ENCODE peak calls at places on chromosome 21, in seven cellular contexts. J, R, E, M, I, A and O are unnamed samples. For H3K4me1 and H3K36me3, the result is how much of the 10 kb centered on the place peaks cover.

GRCh38 chr21:34544032-34544496 is 32.1 kb upstream of the KCNE1 start:
- DNase-seq in J (peak), R (peak), E (peak), M (no peak), I (peak), A (peak), O (peak)

GRCh38 chr21:23861908-23862504 is 1745.3 kb downstream of the MRPL39 start:
- DNase-seq in J (no peak), R (no peak), E (no peak), M (no peak), I (no peak), A (no peak), O (no peak)

GRCh38 chr21:36075953-36076352 is 6.1 kb downstream of the CBR1 start:
- DNase-seq in J (no peak), R (no peak), E (no peak), M (no peak), I (no peak), A (no peak), O (no peak)

GRCh38 chr21:28615276-28615675 is 377.4 kb downstream of the LTN1 start:
- DNase-seq in J (no peak), R (no peak), E (no peak), M (no peak), I (no peak), A (no peak), O (no peak)

GRCh38 chr21:45900034-45900868 is 81.3 kb upstream of the COL6A1 start:
- DNase-seq in J (no peak), R (no peak), E (no peak), M (no peak), I (no peak), A (no peak), O (peak)

GRCh38 chr21:28952686-28953085 is 40.0 kb downstream of the LTN1 start:
- DNase-seq in J (no peak), R (no peak), E (no peak), M (no peak), I (no peak), A (no peak), O (no peak)

GRCh38 chr21:34801519-34802132 is 132.8 kb downstream of the CLIC6 start:
- DNase-seq in J (no peak), R (peak), E (peak), M (no peak), I (peak), A (no peak), O (peak)

GRCh38 chr21:22250355-22250754 is 1252.1 kb downstream of the NCAM2 start:
- DNase-seq in J (no peak), R (no peak), E (no peak), M (no peak), I (no peak), A (no peak), O (no peak)

GRCh38 chr21:34818663-34819158 is 149.9 kb downstream of the CLIC6 start:
- DNase-seq in J (no peak), R (no peak), E (no peak), M (no peak), I (no peak), A (no peak), O (no peak)

GRCh38 chr21:43734830-43735229 is 15.9 kb downstream of the PDXK start:
- DNase-seq in J (no peak), R (no peak), E (no peak), M (no peak), I (no peak), A (no peak), O (no peak)

GRCh38 chr21:36615274-36615964 is 83.5 kb upstream of the SIM2 start:
- DNase-seq in J (peak), R (no peak), E (peak), M (no peak), I (no peak), A (peak), O (no peak)

GRCh38 chr21:30044447-30045064 is 104.8 kb upstream of the GRIK1 start:
- DNase-seq in J (no peak), R (peak), E (peak), M (no peak), I (no peak), A (peak), O (no peak)

GRCh38 chr21:18041012-18041411 is 203.6 kb upstream of the CHODL start:
- DNase-seq in J (no peak), R (peak), E (peak), M (no peak), I (no peak), A (peak), O (peak)

GRCh38 chr21:28554660-28555475 is 437.8 kb downstream of the LTN1 start:
- DNase-seq in J (no peak), R (no peak), E (no peak), M (no peak), I (no peak), A (no peak), O (peak)

GRCh38 chr21:45877821-45878469 is 103.6 kb upstream of the COL6A1 start:
- DNase-seq in J (no peak), R (peak), E (no peak), M (no peak), I (no peak), A (no peak), O (no peak)

DNA sequence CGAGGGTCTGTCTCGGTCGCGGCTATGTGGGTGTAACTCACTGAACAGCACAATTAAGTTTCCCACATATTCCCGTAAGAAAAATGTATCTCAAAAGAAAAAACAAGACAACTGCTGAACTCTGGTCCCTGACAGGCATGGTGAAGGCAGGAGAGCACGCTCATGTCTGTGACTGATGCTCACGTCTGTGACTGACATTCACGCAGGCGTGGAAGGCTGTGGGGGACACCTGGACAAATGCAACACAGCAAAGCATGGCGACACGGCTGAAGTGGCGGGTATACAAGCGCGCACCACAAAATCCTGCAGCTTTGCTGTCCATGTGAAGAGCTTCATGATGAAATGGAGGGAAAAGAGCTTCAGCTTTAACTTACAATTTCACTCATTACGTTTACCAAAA is 6.0 kb downstream of the PTTG1IP start:
- DNase-seq in J (no peak), R (no peak), E (no peak), M (no peak), I (no peak), A (no peak), O (no peak)
- H3K4me1 ChIP-seq in J (under half), R (under half), E (under half), M (under half), I (under half), A (half or more), O (under half)

GRCh38 chr21:42093991-42094417 is 22.9 kb downstream of the UMODL1 start:
- DNase-seq in J (no peak), R (no peak), E (no peak), M (no peak), I (no peak), A (peak), O (no peak)
- TF ChIP-seq YY1 in J (no peak), R (no peak), E (no peak), M (no peak), I (no peak), A (no peak), O (no peak)

DNA sequence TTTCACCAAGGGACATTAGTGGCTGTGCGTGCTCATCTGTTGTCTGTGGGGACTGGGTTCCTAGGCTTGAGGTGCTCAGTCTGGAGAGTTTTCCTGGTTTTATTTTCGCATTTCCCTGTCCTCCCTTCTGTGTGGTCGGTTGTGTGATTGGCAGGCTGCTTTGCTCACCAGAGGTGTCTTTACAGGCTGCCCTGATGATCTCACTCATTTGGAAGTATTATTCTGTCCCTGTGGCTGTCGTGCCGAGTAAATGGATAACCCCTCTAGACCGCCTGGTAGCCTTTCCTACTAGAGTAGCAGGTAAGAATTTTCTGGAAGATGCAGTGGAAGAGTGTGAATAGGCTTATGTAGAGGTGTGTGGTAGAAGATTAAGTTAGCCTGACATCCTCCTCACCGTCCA is 44.1 kb upstream of the HMGN1 start:
- DNase-seq in J (no peak), R (no peak), E (no peak), M (no peak), I (no peak), A (no peak), O (no peak)
- H3K36me3 ChIP-seq in J (under half), R (under half), E (half or more), M (under half), I (under half), A (under half), O (half or more)

GRCh38 chr21:44778983-44779382 is 22.6 kb downstream of the UBE2G2 start:
- DNase-seq in J (no peak), R (no peak), E (no peak), M (no peak), I (no peak), A (no peak), O (no peak)
- H3K4me1 ChIP-seq in J (under half), R (under half), E (under half), M (under half), I (under half), A (under half), O (under half)